ENCODE peak calls at places on chromosomes 5 and 9, in eight cellular contexts. B is NCI-H2029 treated with DMSO at 0.1 percent for 48 hours, M is Ammon's horn, J is fibroblast of the conjunctiva, N is HFF-Myc, H is iris pigment epithelial cell, Z is GM03348, Q is HTR-8/SVneo. W is an unnamed sample.
A peak's percentile ranks its signal among the peaks of the same experiment; 100 is the strongest.

GRCh38 chr9:5851445-5851844 is 18.5 kb upstream of the ERMP1 start:
- DNase-seq in B (no peak), M (no peak), J (no peak), N (no peak), H (peak; percentile 97), Z (peak; percentile 60), Q (no peak), W (no peak)

GRCh38 chr5:74624009-74624408 is 16.5 kb downstream of the ENC1 start:
- DNase-seq in B (no peak), M (no peak), J (no peak), N (no peak), H (no peak), Z (no peak), Q (no peak), W (no peak)

GRCh38 chr5:33649801-33650482 is 209.2 kb downstream of the TARS1 start:
- DNase-seq in B (no peak), M (no peak), J (peak; percentile 42), N (no peak), H (peak; percentile 89), Z (peak; percentile 82), Q (peak; percentile 19), W (no peak)

GRCh38 chr9:112831281-112831851 is 59.3 kb downstream of the SLC46A2 start:
- DNase-seq in B (peak; percentile 93), M (peak; percentile 30), J (no peak), N (no peak), H (no peak), Z (peak; percentile 16), Q (no peak), W (no peak)

GRCh38 chr5:146751781-146752401 is 126.7 kb downstream of the PPP2R2B start:
- DNase-seq in B (no peak), M (no peak), J (no peak), N (no peak), H (no peak), Z (no peak), Q (no peak), W (no peak)

GRCh38 chr9:96061293-96061987 is 185.9 kb downstream of the ERCC6L2 start:
- DNase-seq in B (no peak), M (peak; percentile 82), J (peak; percentile 45), N (no peak), H (peak; percentile 49), Z (peak; percentile 60), Q (peak; percentile 42), W (peak; percentile 43)

GRCh38 chr9:77735515-77735914 is 87.4 kb upstream of the GNA14 start:
- DNase-seq in B (no peak), M (peak; percentile 43), J (no peak), N (no peak), H (peak; percentile 35), Z (peak; percentile 53), Q (no peak), W (no peak)

GRCh38 chr5:136212252-136212721 is 19.3 kb upstream of the SMIM32 start:
- DNase-seq in B (peak; percentile 41), M (peak; percentile 64), J (peak; percentile 21), N (peak; percentile 19), H (peak; percentile 38), Z (peak; percentile 81), Q (peak; percentile 63), W (peak; percentile 46)

GRCh38 chr9:69097053-69097452 is 61.5 kb downstream of the FXN start:
- DNase-seq in B (no peak), M (no peak), J (no peak), N (no peak), H (peak; percentile 89), Z (no peak), Q (peak; percentile 73), W (no peak)

GRCh38 chr5:103375356-103375755 is 116.8 kb downstream of the MACIR start:
- DNase-seq in B (peak; percentile 30), M (no peak), J (peak; percentile 63), N (no peak), H (peak; percentile 96), Z (no peak), Q (no peak), W (no peak)

GRCh38 chr5:64229163-64229774 is 63.6 kb downstream of the RNF180 start:
- DNase-seq in B (peak; percentile 46), M (peak; percentile 50), J (peak; percentile 6), N (peak; percentile 5), H (peak; percentile 31), Z (peak; percentile 64), Q (peak; percentile 50), W (peak; percentile 31)

GRCh38 chr9:120612218-120612617 is 32.3 kb upstream of the CDK5RAP2 start:
- DNase-seq in B (no peak), M (peak; percentile 51), J (no peak), N (no peak), H (no peak), Z (no peak), Q (no peak), W (no peak)

GRCh38 chr9:96619491-96620154 is at the start of gene CDC14B:
- DNase-seq in B (peak; percentile 78), M (peak; percentile 90), J (peak; percentile 72), N (peak; percentile 54), H (peak; percentile 95), Z (peak; percentile 92), Q (peak; percentile 87), W (peak; percentile 95)

GRCh38 chr5:113186061-113186460 is 209.5 kb downstream of the DCP2 start:
- DNase-seq in B (no peak), M (no peak), J (no peak), N (no peak), H (no peak), Z (no peak), Q (no peak), W (no peak)

GRCh38 chr5:16577677-16578076 is 39.1 kb downstream of the RETREG1 start:
- DNase-seq in B (no peak), M (no peak), J (no peak), N (no peak), H (no peak), Z (no peak), Q (no peak), W (no peak)

GRCh38 chr5:74497706-74498105 is 142.8 kb downstream of the ENC1 start:
- DNase-seq in B (no peak), M (no peak), J (no peak), N (no peak), H (no peak), Z (no peak), Q (no peak), W (no peak)

GRCh38 chr5:15612915-15613635 is 113.1 kb downstream of the FBXL7 start:
- DNase-seq in B (no peak), M (peak; percentile 20), J (no peak), N (no peak), H (no peak), Z (no peak), Q (no peak), W (no peak)

GRCh38 chr9:87478211-87478992 is 19.3 kb upstream of the DAPK1 start:
- DNase-seq in B (no peak), M (no peak), J (no peak), N (no peak), H (no peak), Z (no peak), Q (no peak), W (no peak)

GRCh38 chr5:68544656-68545565 is 329.4 kb downstream of the PIK3R1 start:
- DNase-seq in B (no peak), M (no peak), J (no peak), N (no peak), H (no peak), Z (no peak), Q (no peak), W (no peak)

GRCh38 chr5:73826761-73827450 is 200.9 kb downstream of the ARHGEF28 start:
- DNase-seq in B (peak; percentile 44), M (no peak), J (peak; percentile 74), N (peak; percentile 48), H (peak; percentile 98), Z (peak; percentile 55), Q (peak; percentile 34), W (no peak)

GRCh38 chr5:79225026-79225425 is 10.9 kb upstream of the JMY start:
- DNase-seq in B (no peak), M (peak; percentile 71), J (no peak), N (no peak), H (peak; percentile 22), Z (peak; percentile 47), Q (no peak), W (no peak)

GRCh38 chr5:157900644-157901043 is 41.7 kb upstream of the CLINT1 start:
- DNase-seq in B (peak; percentile 4), M (no peak), J (no peak), N (no peak), H (no peak), Z (no peak), Q (no peak), W (no peak)

GRCh38 chr5:137631453-137631852 is 104.4 kb downstream of the KLHL3 start:
- DNase-seq in B (no peak), M (no peak), J (no peak), N (no peak), H (no peak), Z (no peak), Q (no peak), W (no peak)

GRCh38 chr9:130284690-130285089 is 19.1 kb downstream of the HMCN2 start:
- DNase-seq in B (no peak), M (no peak), J (no peak), N (no peak), H (no peak), Z (no peak), Q (no peak), W (no peak)

GRCh38 chr9:132513416-132513815 is 69.0 kb upstream of the BARHL1 start:
- DNase-seq in B (no peak), M (no peak), J (no peak), N (no peak), H (no peak), Z (no peak), Q (no peak), W (no peak)

GRCh38 chr5:61416010-61416409 is 84.0 kb downstream of the ZSWIM6 start:
- DNase-seq in B (no peak), M (no peak), J (no peak), N (no peak), H (peak; percentile 45), Z (no peak), Q (no peak), W (no peak)

GRCh38 chr9:33170464-33171156 is 3.5 kb upstream of the B4GALT1 start:
- DNase-seq in B (peak; percentile 83), M (peak; percentile 63), J (no peak), N (no peak), H (no peak), Z (no peak), Q (peak; percentile 53), W (no peak)

GRCh38 chr5:166509085-166509484 is 1782.4 kb upstream of the WWC1 start:
- DNase-seq in B (no peak), M (no peak), J (no peak), N (peak; percentile 0), H (peak; percentile 12), Z (no peak), Q (no peak), W (no peak)

GRCh38 chr9:105475302-105475701 is 27.5 kb downstream of the FSD1L start:
- DNase-seq in B (no peak), M (peak; percentile 47), J (no peak), N (no peak), H (peak; percentile 73), Z (peak; percentile 35), Q (no peak), W (no peak)

GRCh38 chr9:84600739-84601138 is 68.8 kb upstream of the NTRK2 start:
- DNase-seq in B (no peak), M (no peak), J (no peak), N (no peak), H (no peak), Z (no peak), Q (no peak), W (no peak)

GRCh38 chr9:70120834-70121510 is 77.3 kb downstream of the MAMDC2 start:
- DNase-seq in B (no peak), M (no peak), J (peak; percentile 86), N (peak; percentile 76), H (peak; percentile 98), Z (peak; percentile 86), Q (peak; percentile 53), W (no peak)

GRCh38 chr9:93574900-93575705 is 1.3 kb upstream of the PHF2 start:
- DNase-seq in B (no peak), M (no peak), J (no peak), N (no peak), H (no peak), Z (peak; percentile 35), Q (no peak), W (no peak)

GRCh38 chr9:84620338-84620737 is 49.2 kb upstream of the NTRK2 start:
- DNase-seq in B (no peak), M (no peak), J (no peak), N (no peak), H (no peak), Z (no peak), Q (no peak), W (no peak)

GRCh38 chr9:36470891-36471290 is 70.8 kb upstream of the RNF38 start:
- DNase-seq in B (peak; percentile 40), M (peak; percentile 63), J (peak; percentile 29), N (no peak), H (peak; percentile 81), Z (peak; percentile 83), Q (peak; percentile 63), W (no peak)